ENCODE peak calls at places on chromosomes 5 and 9, in four cellular contexts. One of them, this sample, is unnamed.

GRCh38 chr5:34522599-34523381 is 133.3 kb upstream of the RAI14 start:
- DNase-seq in tibial artery: peak; percentile 82
- DNase-seq in effector memory CD4-positive, alpha-beta T cell: peak; percentile 1
- DNase-seq in WERI-Rb-1: peak; percentile 74
- DNase-seq in this sample: peak; percentile 50

GRCh38 chr5:155953335-155953734 is 373.6 kb upstream of the SGCD start:
- DNase-seq in effector memory CD4-positive, alpha-beta T cell: no peak
- DNase-seq in tibial artery: no peak
- DNase-seq in WERI-Rb-1: no peak
- DNase-seq in this sample: no peak

GRCh38 chr5:147464211-147464610 is 45.7 kb downstream of the DPYSL3 start:
- DNase-seq in tibial artery: no peak
- DNase-seq in WERI-Rb-1: peak; percentile 53
- DNase-seq in effector memory CD4-positive, alpha-beta T cell: no peak
- DNase-seq in this sample: no peak

GRCh38 chr5:60295423-60295822 is 401.9 kb upstream of the PDE4D start:
- DNase-seq in tibial artery: peak; percentile 58
- DNase-seq in effector memory CD4-positive, alpha-beta T cell: no peak
- DNase-seq in WERI-Rb-1: peak; percentile 57
- DNase-seq in this sample: no peak

GRCh38 chr9:134204041-134204440 is 39.7 kb upstream of the RNU6ATAC start:
- DNase-seq in tibial artery: no peak
- DNase-seq in effector memory CD4-positive, alpha-beta T cell: no peak
- DNase-seq in WERI-Rb-1: no peak
- DNase-seq in this sample: no peak

GRCh38 chr5:81147970-81148571 is 85.1 kb upstream of the CKMT2 start:
- DNase-seq in WERI-Rb-1: no peak
- DNase-seq in tibial artery: no peak
- DNase-seq in effector memory CD4-positive, alpha-beta T cell: no peak
- DNase-seq in this sample: peak; percentile 23

GRCh38 chr9:121830441-121831140 is 179.2 kb downstream of the DAB2IP start:
- DNase-seq in tibial artery: no peak
- DNase-seq in effector memory CD4-positive, alpha-beta T cell: no peak
- DNase-seq in WERI-Rb-1: no peak
- DNase-seq in this sample: no peak

GRCh38 chr5:17004441-17005086 is 68.5 kb upstream of the MYO10 start:
- DNase-seq in tibial artery: no peak
- DNase-seq in effector memory CD4-positive, alpha-beta T cell: no peak
- DNase-seq in WERI-Rb-1: no peak
- DNase-seq in this sample: no peak

GRCh38 chr9:18861599-18862546 is 171.1 kb downstream of the SAXO1 start:
- DNase-seq in WERI-Rb-1: no peak
- DNase-seq in effector memory CD4-positive, alpha-beta T cell: no peak
- DNase-seq in tibial artery: peak; percentile 84
- DNase-seq in this sample: no peak

GRCh38 chr5:37723147-37723961 is 116.5 kb downstream of the GDNF start:
- DNase-seq in WERI-Rb-1: peak; percentile 39
- DNase-seq in tibial artery: no peak
- DNase-seq in effector memory CD4-positive, alpha-beta T cell: no peak
- DNase-seq in this sample: no peak

GRCh38 chr5:158200624-158201023 is 341.7 kb upstream of the CLINT1 start:
- DNase-seq in effector memory CD4-positive, alpha-beta T cell: no peak
- DNase-seq in tibial artery: no peak
- DNase-seq in WERI-Rb-1: no peak
- DNase-seq in this sample: no peak

GRCh38 chr9:81968026-81968425 is 20.5 kb upstream of the SPATA31D1 start:
- DNase-seq in WERI-Rb-1: no peak
- DNase-seq in tibial artery: no peak
- DNase-seq in effector memory CD4-positive, alpha-beta T cell: no peak
- DNase-seq in this sample: no peak

GRCh38 chr5:54701179-54701578 is 183.6 kb downstream of the SNX18 start:
- DNase-seq in tibial artery: peak; percentile 77
- DNase-seq in WERI-Rb-1: no peak
- DNase-seq in effector memory CD4-positive, alpha-beta T cell: no peak
- DNase-seq in this sample: no peak

GRCh38 chr5:41246376-41246775 is 33.0 kb upstream of the C6 start:
- DNase-seq in effector memory CD4-positive, alpha-beta T cell: no peak
- DNase-seq in WERI-Rb-1: no peak
- DNase-seq in tibial artery: no peak
- DNase-seq in this sample: no peak

GRCh38 chr5:153551537-153552079 is 61.1 kb downstream of the GRIA1 start:
- DNase-seq in effector memory CD4-positive, alpha-beta T cell: no peak
- DNase-seq in tibial artery: no peak
- DNase-seq in WERI-Rb-1: no peak
- DNase-seq in this sample: no peak

GRCh38 chr5:169637856-169638190 is 748 bp downstream of the DOCK2 start:
- DNase-seq in effector memory CD4-positive, alpha-beta T cell: peak; percentile 46
- DNase-seq in tibial artery: no peak
- DNase-seq in WERI-Rb-1: no peak
- DNase-seq in this sample: peak; percentile 78

GRCh38 chr9:116000748-116001329 is 152.8 kb upstream of the PAPPA start:
- DNase-seq in WERI-Rb-1: peak; percentile 62
- DNase-seq in effector memory CD4-positive, alpha-beta T cell: no peak
- DNase-seq in tibial artery: no peak
- DNase-seq in this sample: no peak

GRCh38 chr5:52989781-52990530 is 804 bp downstream of the ITGA2 start:
- DNase-seq in effector memory CD4-positive, alpha-beta T cell: peak; percentile 4
- DNase-seq in WERI-Rb-1: peak; percentile 29
- DNase-seq in tibial artery: peak; percentile 67
- DNase-seq in this sample: peak; percentile 33

GRCh38 chr5:57749396-57749795 is 266.8 kb upstream of the ACTBL2 start:
- DNase-seq in WERI-Rb-1: no peak
- DNase-seq in effector memory CD4-positive, alpha-beta T cell: no peak
- DNase-seq in tibial artery: no peak
- DNase-seq in this sample: no peak

GRCh38 chr5:3709058-3709723 is 113.6 kb downstream of the IRX1 start:
- DNase-seq in effector memory CD4-positive, alpha-beta T cell: no peak
- DNase-seq in tibial artery: no peak
- DNase-seq in WERI-Rb-1: no peak
- DNase-seq in this sample: no peak

GRCh38 chr5:3375586-3376311 is 219.9 kb upstream of the IRX1 start:
- DNase-seq in effector memory CD4-positive, alpha-beta T cell: no peak
- DNase-seq in WERI-Rb-1: no peak
- DNase-seq in tibial artery: no peak
- DNase-seq in this sample: no peak

GRCh38 chr5:74251106-74252032 is 389.2 kb downstream of the ENC1 start:
- DNase-seq in WERI-Rb-1: peak; percentile 27
- DNase-seq in effector memory CD4-positive, alpha-beta T cell: no peak
- DNase-seq in tibial artery: peak; percentile 66
- DNase-seq in this sample: no peak

GRCh38 chr5:96254980-96255681 is 177.9 kb downstream of the PCSK1 start:
- DNase-seq in tibial artery: no peak
- DNase-seq in effector memory CD4-positive, alpha-beta T cell: no peak
- DNase-seq in WERI-Rb-1: no peak
- DNase-seq in this sample: no peak

GRCh38 chr9:121369595-121370265 is at the start of gene STOM:
- DNase-seq in WERI-Rb-1: no peak
- DNase-seq in tibial artery: peak; percentile 97
- DNase-seq in effector memory CD4-positive, alpha-beta T cell: peak; percentile 60
- DNase-seq in this sample: no peak

GRCh38 chr9:35757527-35758275 is 3.6 kb upstream of the MSMP start:
- DNase-seq in tibial artery: peak; percentile 71
- DNase-seq in WERI-Rb-1: peak; percentile 46
- DNase-seq in effector memory CD4-positive, alpha-beta T cell: no peak
- DNase-seq in this sample: no peak

GRCh38 chr5:174157048-174157447 is 111.5 kb downstream of the NSG2 start:
- DNase-seq in effector memory CD4-positive, alpha-beta T cell: no peak
- DNase-seq in tibial artery: peak; percentile 32
- DNase-seq in WERI-Rb-1: no peak
- DNase-seq in this sample: no peak

GRCh38 chr9:2180704-2181103 is 165.6 kb downstream of the SMARCA2 start:
- DNase-seq in WERI-Rb-1: no peak
- DNase-seq in effector memory CD4-positive, alpha-beta T cell: no peak
- DNase-seq in tibial artery: no peak
- DNase-seq in this sample: no peak

GRCh38 chr9:134296301-134297081 is 29.8 kb upstream of the RXRA start:
- DNase-seq in WERI-Rb-1: no peak
- DNase-seq in tibial artery: no peak
- DNase-seq in effector memory CD4-positive, alpha-beta T cell: no peak
- DNase-seq in this sample: no peak

GRCh38 chr9:71036501-71036900 is 84.9 kb downstream of the TRPM3 start:
- DNase-seq in effector memory CD4-positive, alpha-beta T cell: no peak
- DNase-seq in tibial artery: no peak
- DNase-seq in WERI-Rb-1: no peak
- DNase-seq in this sample: no peak

GRCh38 chr9:33125441-33125840 is 41.7 kb downstream of the B4GALT1 start:
- DNase-seq in WERI-Rb-1: peak; percentile 78
- DNase-seq in tibial artery: no peak
- DNase-seq in effector memory CD4-positive, alpha-beta T cell: no peak
- DNase-seq in this sample: no peak

GRCh38 chr9:20558609-20559016 is 63.7 kb downstream of the MLLT3 start:
- DNase-seq in tibial artery: no peak
- DNase-seq in WERI-Rb-1: no peak
- DNase-seq in effector memory CD4-positive, alpha-beta T cell: no peak
- DNase-seq in this sample: peak; percentile 23

GRCh38 chr5:181160144-181160754 is 12.9 kb downstream of the OR2V2 start:
- DNase-seq in tibial artery: no peak
- DNase-seq in effector memory CD4-positive, alpha-beta T cell: peak; percentile 76
- DNase-seq in WERI-Rb-1: peak; percentile 53
- DNase-seq in this sample: peak; percentile 77

DNA sequence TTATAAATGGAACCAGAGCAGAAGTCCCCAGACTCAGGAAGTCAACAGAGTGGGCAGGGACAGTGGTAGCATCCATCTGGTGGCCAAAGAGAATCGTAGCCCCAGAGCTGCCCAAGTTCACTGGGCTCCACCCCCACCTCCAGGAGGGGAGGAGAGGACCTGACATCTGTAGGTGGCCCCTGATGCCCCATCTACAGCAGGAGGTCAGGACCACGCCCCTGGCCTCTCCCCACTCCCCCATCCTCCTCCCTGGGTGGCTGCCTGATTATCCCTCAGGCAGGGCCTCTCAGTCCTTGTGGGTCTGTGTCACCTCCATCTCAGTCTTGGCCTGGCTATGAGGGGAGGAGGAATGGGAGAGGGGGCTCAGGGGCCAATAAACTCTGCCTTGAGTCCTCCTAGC is 10.3 kb upstream of the URM1 start:
- DNase-seq in effector memory CD4-positive, alpha-beta T cell: no peak
- DNase-seq in tibial artery: no peak
- DNase-seq in WERI-Rb-1: peak; percentile 57
- DNase-seq in this sample: no peak
- H3K4me3 ChIP-seq in effector memory CD4-positive, alpha-beta T cell: no peak overlapping the region
- H3K4me3 ChIP-seq in tibial artery: no peak overlapping the region
- H3K4me3 ChIP-seq in WERI-Rb-1: no peak overlapping the region
- H3K4me3 ChIP-seq in this sample: no peak overlapping the region

GRCh38 chr9:132161743-132162187 is at the start of gene NTNG2:
- DNase-seq in tibial artery: no peak
- DNase-seq in effector memory CD4-positive, alpha-beta T cell: no peak
- DNase-seq in WERI-Rb-1: no peak
- DNase-seq in this sample: no peak

GRCh38 chr9:132162764-132163456 is 1.1 kb downstream of the NTNG2 start:
- DNase-seq in tibial artery: no peak
- DNase-seq in effector memory CD4-positive, alpha-beta T cell: no peak
- DNase-seq in WERI-Rb-1: peak; percentile 65
- DNase-seq in this sample: no peak

GRCh38 chr9:132163457-132163875 is 1.6 kb downstream of the NTNG2 start:
- DNase-seq in tibial artery: no peak
- DNase-seq in effector memory CD4-positive, alpha-beta T cell: no peak
- DNase-seq in WERI-Rb-1: peak; percentile 52
- DNase-seq in this sample: no peak

GRCh38 chr9:132163876-132164603 is 2.2 kb downstream of the NTNG2 start:
- DNase-seq in WERI-Rb-1: no peak
- DNase-seq in effector memory CD4-positive, alpha-beta T cell: no peak
- DNase-seq in tibial artery: no peak
- DNase-seq in this sample: no peak

DNA sequence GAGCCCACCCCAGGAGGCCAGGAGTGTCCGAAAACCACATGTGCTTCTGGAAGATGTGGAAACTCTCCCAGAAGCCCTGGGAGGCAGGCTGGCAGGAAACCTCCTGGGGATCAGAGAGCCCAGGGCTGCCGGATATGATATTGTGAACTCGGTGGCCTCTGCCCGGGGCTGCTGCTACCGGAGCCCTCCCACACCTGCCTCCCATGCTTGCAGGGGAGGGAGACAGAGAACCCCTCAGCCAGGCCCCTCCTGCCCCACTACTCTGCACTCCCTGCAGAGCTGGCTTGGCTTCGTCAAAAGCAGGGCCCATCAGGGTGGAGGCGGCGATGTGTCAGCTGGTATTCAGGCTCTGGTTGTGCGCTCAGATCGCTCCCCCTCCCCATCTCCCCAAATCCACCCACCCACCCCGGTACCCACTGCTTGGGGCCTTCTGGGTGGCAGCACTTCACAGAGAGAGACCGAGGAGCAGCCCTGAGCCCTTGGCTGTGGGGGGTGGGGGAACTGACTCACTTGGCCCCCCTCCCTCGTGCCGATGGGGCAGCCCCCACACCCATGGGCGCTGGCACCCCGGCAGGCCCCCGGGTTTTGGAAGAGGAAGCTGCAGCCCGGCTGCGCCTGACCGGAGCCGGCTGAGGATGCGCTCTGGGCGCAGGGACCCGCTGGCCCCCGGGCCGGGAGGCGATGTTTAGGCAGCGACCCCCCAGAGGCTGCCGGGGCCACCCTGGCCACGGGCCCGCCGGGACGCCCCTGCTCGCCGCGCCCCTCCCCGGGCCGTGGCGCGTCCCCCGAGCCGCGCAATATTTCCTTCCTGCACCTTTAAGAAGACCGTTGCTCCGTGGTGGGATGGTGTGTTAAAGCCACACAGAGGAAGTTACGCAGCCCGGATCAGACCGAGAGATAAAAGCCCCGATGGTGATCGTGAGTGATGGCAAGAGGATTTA is 786 bp upstream of the NTNG2 start:
- DNase-seq in effector memory CD4-positive, alpha-beta T cell: peak; percentile 21
- DNase-seq in tibial artery: no peak
- DNase-seq in WERI-Rb-1: peak; percentile 95
- DNase-seq in this sample: peak; percentile 25
- H3K4me3 ChIP-seq in effector memory CD4-positive, alpha-beta T cell: peak overlapping the region; percentile 59
- H3K4me3 ChIP-seq in tibial artery: peak overlapping the region; percentile 77
- H3K4me3 ChIP-seq in WERI-Rb-1: peak overlapping the region; percentile 86
- H3K4me3 ChIP-seq in this sample: peak overlapping the region; percentile 64

DNA sequence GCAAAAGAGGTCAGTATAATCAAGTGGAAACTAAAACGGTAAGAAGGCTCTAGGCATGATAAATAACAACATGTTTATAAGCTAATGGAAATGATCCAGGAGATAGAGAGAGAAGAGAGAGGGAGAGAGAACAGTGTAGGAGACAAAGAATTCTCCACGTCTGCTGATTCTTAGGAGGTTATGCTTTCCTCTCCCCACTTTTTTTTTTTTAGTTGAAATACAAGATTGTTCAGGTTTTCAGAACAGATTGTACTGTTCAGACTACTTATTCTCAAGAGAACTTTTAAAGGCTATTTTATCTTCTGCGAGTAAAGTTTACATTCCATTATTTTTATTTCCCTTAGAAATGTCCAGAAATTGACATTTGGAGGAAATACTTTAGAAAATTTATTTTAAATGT is 4.0 kb downstream of the CCDC192 start:
- DNase-seq in effector memory CD4-positive, alpha-beta T cell: no peak
- DNase-seq in WERI-Rb-1: no peak
- DNase-seq in tibial artery: no peak
- DNase-seq in this sample: no peak
- H3K4me3 ChIP-seq in effector memory CD4-positive, alpha-beta T cell: no peak overlapping the region
- H3K4me3 ChIP-seq in WERI-Rb-1: no peak overlapping the region
- H3K4me3 ChIP-seq in tibial artery: no peak overlapping the region
- H3K4me3 ChIP-seq in this sample: no peak overlapping the region

GRCh38 chr9:91120200-91120599 is 241.5 kb downstream of the AUH start:
- DNase-seq in WERI-Rb-1: no peak
- DNase-seq in effector memory CD4-positive, alpha-beta T cell: no peak
- DNase-seq in tibial artery: no peak
- DNase-seq in this sample: no peak
- H3K4me3 ChIP-seq in WERI-Rb-1: no peak overlapping the region
- H3K4me3 ChIP-seq in effector memory CD4-positive, alpha-beta T cell: no peak overlapping the region
- H3K4me3 ChIP-seq in tibial artery: no peak overlapping the region
- H3K4me3 ChIP-seq in this sample: no peak overlapping the region

This sample was measured in naive thymus-derived CD4-positive, alpha-beta T cell.